ENCODE peak calls at places on chromosomes 6 and 20, in five cellular contexts. T is pancreas, L is neuronal stem cell, Q is heart left ventricle, K is ovary. C is an unnamed sample. For H3K4me1 and H3K36me3, the result is how much of the 10 kb centered on the place peaks cover.

GRCh38 chr6:147132889-147133288 is 71.3 kb upstream of the STXBP5 start:
- DNase-seq in T (no peak), L (no peak), Q (no peak), K (no peak), C (no peak)

GRCh38 chr6:127514396-127515227 is 4.5 kb downstream of the MTCL3 start:
- DNase-seq in T (no peak), L (peak), Q (peak), K (no peak), C (peak)

GRCh38 chr6:93940381-93940780 is 521.0 kb upstream of the EPHA7 start:
- DNase-seq in T (no peak), L (no peak), Q (no peak), K (no peak), C (no peak)

GRCh38 chr20:13525225-13525940 is 113.3 kb downstream of the TASP1 start:
- DNase-seq in T (no peak), L (no peak), Q (no peak), K (no peak), C (no peak)

GRCh38 chr6:30813623-30814136 is 69.3 kb upstream of the IER3 start:
- DNase-seq in T (no peak), L (no peak), Q (no peak), K (no peak), C (no peak)

GRCh38 chr6:166627039-166627874 is at the start of gene RPS6KA2:
- DNase-seq in T (peak), L (peak), Q (peak), K (peak), C (peak)

GRCh38 chr20:13418263-13419229 is 197.5 kb downstream of the ISM1 start:
- DNase-seq in T (no peak), L (no peak), Q (no peak), K (no peak), C (no peak)

GRCh38 chr6:167550936-167551633 is 226.2 kb downstream of the TTLL2 start:
- DNase-seq in T (peak), L (no peak), Q (peak), K (peak), C (peak)

GRCh38 chr6:167998206-167998605 is 735 bp downstream of the KIF25 start:
- DNase-seq in T (no peak), L (no peak), Q (no peak), K (no peak), C (no peak)

GRCh38 chr6:29627762-29628418 is 5.1 kb downstream of the GABBR1 start:
- DNase-seq in T (peak), L (peak), Q (peak), K (peak), C (no peak)

GRCh38 chr20:1945134-1945618 is 48.7 kb downstream of the PDYN start:
- DNase-seq in T (peak), L (no peak), Q (peak), K (peak), C (no peak)
- H3K4me3 ChIP-seq in T (no peak), L (no peak), Q (no peak), K (no peak), C (no peak)

GRCh38 chr6:130865793-130866192 is 38.6 kb downstream of the SMLR1 start:
- DNase-seq in T (no peak), L (no peak), Q (no peak), K (no peak), C (no peak)
- H3K4me1 ChIP-seq in T (under half), L (under half), Q (under half), K (under half), C (under half)

DNA sequence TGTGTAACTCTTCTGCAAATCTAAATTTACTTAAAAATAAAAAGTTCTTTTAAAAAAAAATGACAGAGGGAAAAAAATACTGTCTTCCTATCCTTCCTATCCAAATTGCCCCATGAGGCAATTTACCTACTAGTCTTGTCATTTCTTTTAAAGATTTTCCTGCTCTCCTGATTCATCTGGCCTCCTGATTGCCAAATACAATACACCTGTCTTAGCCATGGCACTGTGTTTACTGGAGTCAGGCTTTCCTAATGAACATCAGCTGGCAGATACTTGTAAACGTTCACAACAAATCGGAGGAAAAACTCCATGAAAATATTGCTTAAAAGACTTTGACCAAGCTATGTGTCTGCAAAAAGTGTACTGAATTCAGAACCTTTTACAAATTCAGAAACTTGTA is 21.5 kb downstream of the TM9SF4 start:
- DNase-seq in T (no peak), L (no peak), Q (no peak), K (no peak), C (no peak)
- H3K36me3 ChIP-seq in T (under half), L (under half), Q (under half), K (under half), C (under half)

DNA sequence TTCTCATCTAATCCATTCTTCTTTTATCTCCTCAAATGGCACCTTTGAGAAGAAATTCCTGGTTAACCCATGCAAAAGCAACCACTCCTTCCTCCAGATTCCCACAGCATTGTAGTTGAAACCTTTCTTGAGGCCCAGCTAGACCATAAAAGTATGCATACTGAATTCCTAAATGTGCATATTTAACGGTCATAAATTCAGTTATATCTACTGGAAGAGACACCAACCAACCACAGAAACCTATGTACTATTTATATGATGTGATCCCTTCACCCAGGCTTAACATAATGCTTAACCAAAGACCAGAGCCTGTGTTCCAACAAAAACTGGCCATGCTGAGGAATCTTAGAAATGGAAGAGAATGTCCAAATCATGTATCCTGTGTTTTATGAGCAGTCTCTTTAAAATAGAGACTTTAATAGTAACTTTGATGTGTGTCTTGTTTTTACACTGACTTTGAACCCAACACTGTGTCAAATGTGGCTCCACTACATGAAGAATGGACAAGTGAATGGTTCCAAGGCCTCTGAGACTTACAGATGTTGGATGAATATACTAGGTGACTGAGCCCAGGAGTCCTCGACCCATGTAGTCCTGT is 11.4 kb upstream of the TAF8 start:
- DNase-seq in T (no peak), L (no peak), Q (no peak), K (no peak), C (no peak)
- H3K4me3 ChIP-seq in T (no peak), L (no peak), Q (no peak), K (no peak), C (no peak)

DNA sequence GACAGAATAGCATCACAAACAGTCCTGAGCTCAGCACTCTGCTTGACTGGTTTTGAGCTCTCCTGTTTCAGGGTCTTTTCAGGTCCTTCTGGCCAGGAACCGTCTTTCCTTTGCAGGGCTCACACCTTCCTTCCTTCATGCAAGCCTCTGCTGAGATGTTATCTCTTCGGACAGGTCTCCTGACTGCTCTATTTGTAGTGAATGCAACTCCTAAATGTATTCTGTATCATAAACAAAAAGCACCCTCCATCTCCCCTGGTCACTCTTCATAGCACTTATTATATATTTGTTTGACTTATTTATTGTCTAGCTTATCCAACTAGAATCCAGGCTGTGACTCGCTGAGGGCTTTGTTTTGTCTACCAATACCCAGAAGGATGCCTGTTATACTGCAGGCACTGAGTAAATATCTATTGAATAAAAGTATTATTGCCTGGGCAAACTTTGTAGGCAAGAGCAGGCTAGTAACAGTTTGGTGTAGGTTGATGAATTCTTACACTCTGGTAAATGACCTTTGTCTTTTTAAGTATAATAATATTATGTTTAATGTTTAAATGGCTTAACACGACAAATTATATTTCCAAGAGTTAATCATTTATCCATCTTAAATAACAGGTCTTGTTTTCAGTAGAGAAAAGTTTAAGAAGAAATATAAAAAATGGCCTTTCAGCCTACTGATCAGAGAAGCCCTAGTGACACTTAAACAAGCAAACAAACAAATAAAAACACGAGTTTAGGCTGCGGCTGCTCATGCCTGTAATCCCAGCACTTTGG is 199.8 kb downstream of the BCAS1 start:
- DNase-seq in T (no peak), L (no peak), Q (no peak), K (no peak), C (no peak)
- H3K4me1 ChIP-seq in T (half or more), L (under half), Q (under half), K (under half), C (under half)

GRCh38 chr20:62282103-62282502 is 20.7 kb upstream of the ADRM1 start:
- DNase-seq in T (no peak), L (no peak), Q (no peak), K (no peak), C (no peak)
- H3K36me3 ChIP-seq in T (under half), L (half or more), Q (under half), K (under half), C (under half)